ENCODE peak calls at places on chromosomes 13 and 19, in ten cellular contexts. J is RCC 7860; Z is AML-193; G is kidney glomerular epithelial cell; O is mesendoderm; W is activated CD4-positive, alpha-beta T cell treated with anti-CD3 and anti-CD28 coated beads, Interleukin-2, amount 50 U/mL, for 1 hour; P is CD4-positive, alpha-beta memory T cell; A is stimulated activated CD8-positive, alpha-beta memory T cell treated with anti-CD3 and anti-CD28 coated beads, Interleukin-4, amount 100 ng/mL, for 24 hours; N is dorsolateral prefrontal cortex; K is AG09319. X is an unnamed sample.

GRCh38 chr13:113903912-113904311 is 40.0 kb upstream of the GAS6 start:
- DNase-seq in Z (no peak), P (no peak), N (no peak), W (no peak), G (no peak), A (no peak), O (no peak), J (no peak), K (no peak), X (peak)

GRCh38 chr19:35459414-35460082 is 11.5 kb downstream of the FFAR2 start:
- DNase-seq in W (no peak), Z (no peak), O (no peak), A (no peak), G (no peak), P (no peak), J (no peak), N (no peak), K (no peak), X (no peak)

GRCh38 chr19:5452594-5453565 is 2.3 kb upstream of the ZNRF4 start:
- DNase-seq in N (no peak), Z (no peak), P (no peak), G (no peak), W (no peak), A (no peak), J (no peak), K (no peak), O (peak), X (no peak)

GRCh38 chr19:50513746-50514345 is at the start of gene ASPDH:
- DNase-seq in O (no peak), K (no peak), J (no peak), G (no peak), Z (no peak), W (no peak), N (no peak), P (no peak), A (no peak), X (no peak)

GRCh38 chr13:25046274-25046984 is 49.5 kb upstream of the PABPC3 start:
- DNase-seq in Z (no peak), K (no peak), A (no peak), W (no peak), O (peak), N (no peak), J (no peak), P (no peak), G (no peak), X (no peak)

GRCh38 chr19:33772102-33772857 is 24.4 kb upstream of the KCTD15 start:
- DNase-seq in G (no peak), O (no peak), A (no peak), P (no peak), Z (no peak), J (no peak), W (no peak), N (no peak), K (no peak), X (no peak)

GRCh38 chr13:44174769-44175425 is 198.7 kb upstream of the SERP2 start:
- DNase-seq in W (no peak), P (no peak), Z (no peak), N (no peak), O (peak), G (no peak), A (no peak), J (no peak), K (no peak), X (no peak)

GRCh38 chr19:47105874-47106273 is 7.7 kb downstream of the ZC3H4 start:
- DNase-seq in O (no peak), Z (no peak), A (no peak), N (no peak), K (no peak), J (no peak), P (no peak), G (no peak), W (no peak), X (no peak)

GRCh38 chr19:46951236-46951986 is 68.2 kb upstream of the NPAS1 start:
- DNase-seq in J (peak), P (no peak), W (no peak), Z (no peak), K (no peak), A (no peak), G (peak), O (no peak), N (peak), X (no peak)

GRCh38 chr13:33927315-33927714 is 109.4 kb downstream of the RFC3 start:
- DNase-seq in A (no peak), Z (no peak), P (no peak), K (no peak), N (no peak), O (no peak), J (no peak), G (no peak), W (no peak), X (no peak)

GRCh38 chr13:110128546-110128945 is 178.4 kb downstream of the COL4A1 start:
- DNase-seq in G (no peak), N (no peak), K (no peak), J (no peak), A (no peak), Z (no peak), P (no peak), O (no peak), W (no peak), X (no peak)

GRCh38 chr13:113129921-113130750 is 7.5 kb downstream of the F10 start:
- DNase-seq in Z (no peak), W (no peak), P (peak), G (no peak), J (no peak), K (no peak), A (no peak), O (no peak), N (no peak), X (peak)

GRCh38 chr19:28446511-28446910 is 766.4 kb downstream of the UQCRFS1 start:
- DNase-seq in G (no peak), K (no peak), Z (no peak), N (no peak), A (no peak), J (no peak), P (no peak), O (no peak), W (no peak), X (no peak)

GRCh38 chr19:17125052-17125727 is 49.6 kb downstream of the MYO9B start:
- DNase-seq in G (no peak), P (peak), K (no peak), N (no peak), O (no peak), J (no peak), Z (no peak), W (peak), A (no peak), X (no peak)

GRCh38 chr19:45564131-45564780 is 20.3 kb downstream of the OPA3 start:
- DNase-seq in G (no peak), P (no peak), W (no peak), J (no peak), Z (no peak), A (no peak), N (no peak), O (peak), K (no peak), X (no peak)

GRCh38 chr13:47661076-47661475 is 340.0 kb downstream of the SUCLA2 start:
- DNase-seq in N (no peak), G (no peak), W (no peak), J (no peak), K (no peak), A (no peak), Z (no peak), P (no peak), O (no peak), X (no peak)

GRCh38 chr13:63110431-63110830 is 1694.8 kb upstream of the PCDH20 start:
- DNase-seq in N (no peak), A (no peak), W (no peak), G (no peak), P (no peak), K (peak), Z (no peak), J (no peak), O (no peak), X (no peak)